ENCODE peak calls at places on chromosomes 16 and 17, in ten cellular contexts. Z is PC-3; R is lower leg skin; W is neural crest cell; B is AG09309; D is H9; T is osteocyte; S is Panc1; C is CD4-positive, alpha-beta T cell; V is DND-41. I is an unnamed sample.

GRCh38 chr16:23838485-23839142 is 2.8 kb downstream of the PRKCB start:
- DNase-seq in Z (no peak), R (no peak), W (no peak), B (no peak), D (no peak), T (no peak), S (no peak), C (no peak), V (no peak), I (no peak)

GRCh38 chr16:81558444-81559175 is 114.0 kb downstream of the CMIP start:
- DNase-seq in Z (no peak), R (no peak), W (no peak), B (no peak), D (no peak), T (no peak), S (no peak), C (no peak), V (no peak), I (peak; percentile 79)

GRCh38 chr16:79215289-79215688 is 385.2 kb downstream of the MAF start:
- DNase-seq in Z (no peak), R (no peak), W (no peak), B (no peak), D (no peak), T (peak; percentile 13), S (no peak), C (no peak), V (no peak), I (no peak)

GRCh38 chr17:78998311-78999055 is 11.1 kb downstream of the CANT1 start:
- DNase-seq in Z (peak; percentile 66), R (no peak), W (no peak), B (no peak), D (no peak), T (no peak), S (no peak), C (no peak), V (no peak), I (peak; percentile 42)

GRCh38 chr16:67241008-67241900 is 6.0 kb downstream of the FHOD1 start:
- DNase-seq in Z (peak; percentile 79), R (no peak), W (no peak), B (peak; percentile 64), D (peak; percentile 42), T (no peak), S (no peak), C (no peak), V (no peak), I (peak; percentile 79)

GRCh38 chr17:79993390-79994221 is 42.1 kb downstream of the TBC1D16 start:
- DNase-seq in Z (no peak), R (peak; percentile 86), W (peak; percentile 38), B (no peak), D (peak; percentile 71), T (no peak), S (no peak), C (peak; percentile 38), V (peak; percentile 92), I (peak; percentile 88)

GRCh38 chr17:55068862-55069771 is 100.6 kb downstream of the STXBP4 start:
- DNase-seq in Z (no peak), R (no peak), W (no peak), B (no peak), D (no peak), T (no peak), S (no peak), C (no peak), V (no peak), I (no peak)

GRCh38 chr16:23842137-23842600 is 6.4 kb downstream of the PRKCB start:
- DNase-seq in Z (no peak), R (no peak), W (no peak), B (no peak), D (no peak), T (no peak), S (no peak), C (no peak), V (no peak), I (no peak)

GRCh38 chr16:21301168-21301894 is 23.2 kb upstream of the CRYM start:
- DNase-seq in Z (peak; percentile 76), R (peak; percentile 88), W (peak; percentile 47), B (no peak), D (peak; percentile 86), T (peak; percentile 89), S (peak; percentile 80), C (peak; percentile 17), V (peak; percentile 85), I (peak; percentile 92)

GRCh38 chr16:84144301-84144858 is 597 bp downstream of the HSDL1 start:
- DNase-seq in Z (peak; percentile 6), R (no peak), W (peak; percentile 23), B (no peak), D (no peak), T (no peak), S (no peak), C (peak; percentile 33), V (peak; percentile 50), I (peak; percentile 76)

GRCh38 chr17:8133941-8134340 is 10.0 kb upstream of the HES7 start:
- DNase-seq in Z (no peak), R (no peak), W (no peak), B (no peak), D (no peak), T (no peak), S (no peak), C (no peak), V (no peak), I (no peak)

GRCh38 chr16:14483819-14484385 is 146.2 kb downstream of the PARN start:
- DNase-seq in Z (no peak), R (no peak), W (no peak), B (no peak), D (no peak), T (no peak), S (no peak), C (no peak), V (no peak), I (no peak)

GRCh38 chr16:1825381-1825863 is 1.2 kb downstream of the HAGH start:
- DNase-seq in Z (no peak), R (no peak), W (no peak), B (no peak), D (no peak), T (no peak), S (no peak), C (no peak), V (no peak), I (no peak)

GRCh38 chr16:1825864-1826690 is 548 bp downstream of the HAGH start:
- DNase-seq in Z (peak; percentile 49), R (no peak), W (peak; percentile 21), B (no peak), D (no peak), T (no peak), S (no peak), C (peak; percentile 72), V (peak; percentile 26), I (peak; percentile 68)

GRCh38 chr16:1822801-1823200 is 3.8 kb downstream of the HAGH start:
- DNase-seq in Z (no peak), R (no peak), W (no peak), B (no peak), D (no peak), T (no peak), S (no peak), C (no peak), V (no peak), I (no peak)

GRCh38 chr16:1821861-1822611 is 4.6 kb downstream of the HAGH start:
- DNase-seq in Z (peak; percentile 22), R (no peak), W (no peak), B (no peak), D (no peak), T (no peak), S (no peak), C (no peak), V (no peak), I (no peak)

DNA sequence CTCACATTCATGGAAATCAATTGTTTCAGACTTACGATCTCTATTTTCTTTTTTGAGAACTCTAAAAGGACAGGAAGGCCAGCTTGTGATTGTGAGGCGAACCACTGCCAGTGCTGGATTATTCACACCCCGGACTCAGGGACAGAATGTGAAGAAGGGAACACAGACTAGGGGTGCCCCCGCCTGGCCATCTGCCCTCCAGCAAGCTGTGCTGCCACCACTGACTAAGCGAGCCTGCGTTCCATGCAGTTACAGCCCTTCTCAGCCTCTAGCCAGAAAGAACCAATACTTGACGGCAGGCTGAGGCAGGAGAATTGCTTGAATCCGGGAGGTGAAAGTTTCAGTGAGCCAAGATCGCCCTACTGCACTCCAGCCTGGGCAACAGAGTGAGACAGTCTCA is 2.8 kb downstream of the HAGH start:
- DNase-seq in Z (peak; percentile 6), R (no peak), W (no peak), B (no peak), D (peak; percentile 75), T (no peak), S (no peak), C (no peak), V (peak; percentile 22), I (peak; percentile 84)
- TF ChIP-seq CTCF in Z (peak; percentile 26), R (no peak), W (no peak), B (peak; percentile 24), D (peak; percentile 55), T (peak; percentile 21), S (no peak), C (no peak), V (peak; percentile 32), I (peak; percentile 68)

DNA sequence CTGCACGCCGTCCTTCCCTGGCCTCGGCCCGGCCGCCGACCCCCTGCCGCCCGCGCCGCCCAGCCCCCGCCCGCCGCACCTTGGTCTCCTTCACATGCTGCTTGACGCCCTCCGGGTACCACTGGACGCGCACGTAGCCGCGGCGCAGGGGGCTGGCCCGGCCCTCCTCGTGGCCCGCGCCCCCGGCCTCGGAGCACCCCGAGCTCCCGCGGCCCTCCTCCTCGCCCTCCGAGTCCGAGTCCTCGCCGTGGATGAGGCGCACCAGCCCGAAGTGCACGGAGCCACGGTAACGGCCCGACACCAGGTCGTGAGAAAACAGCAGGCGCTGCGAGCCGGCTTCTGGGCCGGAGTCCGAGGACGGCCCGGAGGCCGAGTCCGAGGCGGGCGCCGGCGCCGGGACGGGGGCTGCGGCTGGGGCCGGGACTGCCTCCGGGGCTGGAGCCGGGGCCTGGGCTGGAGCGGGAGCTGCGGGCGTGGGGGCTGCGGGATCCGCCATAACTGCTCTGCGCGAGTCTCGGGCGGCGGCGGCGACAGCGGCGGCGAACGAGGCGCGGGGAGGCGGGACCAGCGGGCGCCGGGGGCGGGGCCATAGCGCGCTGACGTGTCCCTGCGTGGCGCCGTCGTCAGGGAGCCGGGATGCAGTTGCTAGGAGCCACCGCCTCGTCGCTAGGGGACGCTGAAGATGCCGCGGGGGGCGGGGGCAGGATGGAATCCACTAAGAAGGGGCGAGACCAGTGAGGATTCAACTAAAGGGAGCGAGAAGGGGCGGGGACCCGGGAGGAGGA is at the start of gene UBE2O:
- DNase-seq in Z (peak; percentile 93), R (peak; percentile 68), W (peak; percentile 94), B (no peak), D (peak; percentile 99), T (peak; percentile 96), S (no peak), C (peak; percentile 94), V (peak; percentile 96), I (peak; percentile 99)
- TF ChIP-seq CTCF in Z (peak; percentile 63), R (no peak), W (peak; percentile 51), B (peak; percentile 43), D (peak; percentile 54), T (peak; percentile 60), S (peak; percentile 87), C (peak; percentile 47), V (peak; percentile 65), I (peak; percentile 53)

GRCh38 chr16:19130852-19131808 is 17.4 kb downstream of the ITPRIPL2 start:
- DNase-seq in Z (peak; percentile 37), R (no peak), W (no peak), B (no peak), D (no peak), T (no peak), S (no peak), C (no peak), V (peak; percentile 29), I (peak; percentile 69)
- TF ChIP-seq CTCF in Z (no peak), R (no peak), W (no peak), B (no peak), D (no peak), T (no peak), S (no peak), C (no peak), V (no peak), I (no peak)

GRCh38 chr16:4290236-4290830 is 17.5 kb upstream of the TFAP4 start:
- DNase-seq in Z (peak; percentile 82), R (no peak), W (no peak), B (no peak), D (no peak), T (no peak), S (peak; percentile 96), C (no peak), V (no peak), I (peak; percentile 73)
- TF ChIP-seq CTCF in Z (no peak), R (no peak), W (no peak), B (peak; percentile 48), D (peak; percentile 12), T (peak; percentile 25), S (no peak), C (no peak), V (no peak), I (peak; percentile 32)

I was measured in endodermal cell.